ENCODE peak calls at places on chromosomes 12 and 14, in six cellular contexts. Z is GM12864, J is left ventricle myocardium inferior, T is IMR-90, W is fibroblast of the aortic adventitia, X is endodermal cell. P is an unnamed sample.

GRCh38 chr12:27561535-27562350 is 37.7 kb downstream of the PPFIBP1 start:
- DNase-seq in Z (no peak), J (no peak), T (no peak), W (no peak), X (no peak), P (no peak)

GRCh38 chr12:66453837-66454236 is 151.5 kb downstream of the HELB start:
- DNase-seq in Z (peak), J (no peak), T (no peak), W (no peak), X (no peak), P (no peak)

GRCh38 chr12:83158613-83159207 is 472.0 kb downstream of the TMTC2 start:
- DNase-seq in Z (no peak), J (no peak), T (no peak), W (no peak), X (no peak), P (no peak)

GRCh38 chr14:23660290-23661226 is 24.4 kb downstream of the DHRS2 start:
- DNase-seq in Z (no peak), J (no peak), T (no peak), W (no peak), X (no peak), P (no peak)

GRCh38 chr14:85296466-85297210 is 233.3 kb upstream of the FLRT2 start:
- DNase-seq in Z (no peak), J (no peak), T (peak), W (peak), X (no peak), P (peak)

GRCh38 chr14:75001899-75002298 is 822 bp upstream of the EIF2B2 start:
- DNase-seq in Z (no peak), J (no peak), T (no peak), W (no peak), X (no peak), P (no peak)

GRCh38 chr14:56153271-56153670 is 35.1 kb downstream of the PELI2 start:
- DNase-seq in Z (no peak), J (no peak), T (peak), W (no peak), X (no peak), P (no peak)

GRCh38 chr12:117155278-117156060 is 34.8 kb downstream of the FBXO21 start:
- DNase-seq in Z (peak), J (peak), T (peak), W (peak), X (peak), P (peak)

GRCh38 chr14:30610719-30611388 is 11.3 kb upstream of the SCFD1 start:
- DNase-seq in Z (no peak), J (no peak), T (peak), W (peak), X (no peak), P (peak)

GRCh38 chr14:95526483-95527391 is 8.1 kb upstream of the GLRX5 start:
- DNase-seq in Z (no peak), J (no peak), T (peak), W (peak), X (no peak), P (no peak)

GRCh38 chr12:121894633-121895032 is 6.0 kb downstream of the PSMD9 start:
- DNase-seq in Z (no peak), J (no peak), T (peak), W (peak), X (peak), P (peak)

GRCh38 chr12:37672655-37673260 is 643.8 kb upstream of the ALG10B start:
- DNase-seq in Z (no peak), J (no peak), T (no peak), W (peak), X (no peak), P (no peak)
- TF ChIP-seq CTCF in Z (no peak), J (no peak), T (peak), W (peak), X (peak), P (peak)

GRCh38 chr12:32505067-32505466 is 105.7 kb downstream of the FGD4 start:
- DNase-seq in Z (no peak), J (no peak), T (peak), W (no peak), X (no peak), P (no peak)

GRCh38 chr12:32501835-32502333 is 102.5 kb downstream of the FGD4 start:
- DNase-seq in Z (no peak), J (no peak), T (peak), W (peak), X (peak), P (peak)

GRCh38 chr12:32505546-32505945 is 106.2 kb downstream of the FGD4 start:
- DNase-seq in Z (no peak), J (no peak), T (no peak), W (no peak), X (no peak), P (no peak)

GRCh38 chr12:32504626-32505025 is 105.3 kb downstream of the FGD4 start:
- DNase-seq in Z (no peak), J (no peak), T (peak), W (no peak), X (no peak), P (no peak)

GRCh38 chr12:32502693-32503510 is 103.5 kb downstream of the FGD4 start:
- DNase-seq in Z (no peak), J (no peak), T (peak), W (peak), X (no peak), P (peak)
- H3K4me3 ChIP-seq in Z (no peak), J (peak), T (no peak), W (no peak), X (peak), P (no peak)

DNA sequence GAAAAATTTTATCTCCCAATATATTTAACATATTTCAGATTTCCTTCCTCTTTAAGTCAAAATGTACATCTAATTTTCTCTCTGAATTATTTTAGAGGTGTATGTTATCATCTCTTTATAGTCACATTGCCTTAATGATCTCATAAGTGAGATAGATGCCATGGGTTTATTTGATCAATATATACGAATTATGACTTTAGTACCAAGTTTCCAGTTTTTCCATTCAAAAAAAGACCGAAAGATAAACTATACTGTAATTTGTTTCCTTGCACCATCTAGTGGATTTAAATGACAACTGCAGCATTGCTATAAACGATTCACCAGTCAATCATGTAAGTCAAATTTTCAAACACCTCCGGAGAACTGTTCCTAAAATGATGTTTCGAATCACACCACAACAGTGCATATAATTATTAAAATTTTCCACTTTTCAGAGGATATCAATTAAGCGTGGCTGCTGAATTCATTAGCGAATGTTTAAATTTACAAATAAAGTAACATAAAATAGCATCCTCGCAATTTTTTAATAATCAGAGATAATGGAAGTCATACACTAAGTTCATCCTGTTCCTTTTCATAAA is 419 bp upstream of the ATXN7L3B start:
- DNase-seq in Z (peak), J (no peak), T (peak), W (peak), X (no peak), P (peak)
- TF ChIP-seq CTCF in Z (peak), J (peak), T (peak), W (peak), X (peak), P (peak)

GRCh38 chr12:1252758-1253157 is 261.7 kb downstream of the ERC1 start:
- DNase-seq in Z (no peak), J (no peak), T (no peak), W (no peak), X (no peak), P (no peak)

GRCh38 chr12:1262008-1262407 is 271.0 kb downstream of the ERC1 start:
- DNase-seq in Z (no peak), J (no peak), T (no peak), W (no peak), X (no peak), P (no peak)

GRCh38 chr12:1256285-1256684 is 265.3 kb downstream of the ERC1 start:
- DNase-seq in Z (no peak), J (no peak), T (no peak), W (no peak), X (no peak), P (no peak)

DNA sequence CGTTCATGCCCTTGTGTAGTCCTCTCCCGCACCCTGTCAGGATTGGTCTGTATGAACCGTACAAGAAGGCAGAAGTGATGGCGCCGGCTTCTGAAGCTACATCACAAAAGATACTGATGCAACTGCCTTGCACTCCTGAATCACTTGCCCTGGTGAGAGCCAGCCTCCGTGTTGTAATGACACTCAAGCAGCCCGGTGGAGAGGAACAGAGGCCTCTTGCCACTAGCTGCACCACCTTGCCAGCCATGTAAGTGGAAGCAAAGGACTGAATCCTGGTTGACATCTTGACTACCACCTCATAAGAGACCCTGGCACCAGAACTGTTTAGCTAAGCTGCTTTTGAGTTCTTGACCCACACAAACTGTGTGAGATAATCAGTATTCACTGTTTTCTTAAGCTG is 266.0 kb downstream of the ERC1 start:
- DNase-seq in Z (no peak), J (no peak), T (no peak), W (no peak), X (no peak), P (no peak)
- H3K4me3 ChIP-seq in Z (no peak), J (no peak), T (no peak), W (no peak), X (no peak), P (no peak)

GRCh38 chr12:108850854-108851573 is 6.4 kb downstream of the SSH1 start:
- DNase-seq in Z (no peak), J (peak), T (peak), W (peak), X (no peak), P (peak)
- TF ChIP-seq CTCF in Z (peak), J (peak), T (peak), W (peak), X (no peak), P (peak)

GRCh38 chr14:26594148-26594547 is 3.7 kb downstream of the NOVA1 start:
- DNase-seq in Z (no peak), J (no peak), T (no peak), W (peak), X (no peak), P (no peak)

GRCh38 chr14:26595922-26596721 is 1.7 kb downstream of the NOVA1 start:
- DNase-seq in Z (no peak), J (no peak), T (no peak), W (peak), X (no peak), P (no peak)

GRCh38 chr14:26593377-26593776 is 4.5 kb downstream of the NOVA1 start:
- DNase-seq in Z (no peak), J (no peak), T (no peak), W (no peak), X (no peak), P (no peak)

GRCh38 chr14:26596722-26597030 is 1.2 kb downstream of the NOVA1 start:
- DNase-seq in Z (no peak), J (peak), T (peak), W (peak), X (peak), P (peak)

DNA sequence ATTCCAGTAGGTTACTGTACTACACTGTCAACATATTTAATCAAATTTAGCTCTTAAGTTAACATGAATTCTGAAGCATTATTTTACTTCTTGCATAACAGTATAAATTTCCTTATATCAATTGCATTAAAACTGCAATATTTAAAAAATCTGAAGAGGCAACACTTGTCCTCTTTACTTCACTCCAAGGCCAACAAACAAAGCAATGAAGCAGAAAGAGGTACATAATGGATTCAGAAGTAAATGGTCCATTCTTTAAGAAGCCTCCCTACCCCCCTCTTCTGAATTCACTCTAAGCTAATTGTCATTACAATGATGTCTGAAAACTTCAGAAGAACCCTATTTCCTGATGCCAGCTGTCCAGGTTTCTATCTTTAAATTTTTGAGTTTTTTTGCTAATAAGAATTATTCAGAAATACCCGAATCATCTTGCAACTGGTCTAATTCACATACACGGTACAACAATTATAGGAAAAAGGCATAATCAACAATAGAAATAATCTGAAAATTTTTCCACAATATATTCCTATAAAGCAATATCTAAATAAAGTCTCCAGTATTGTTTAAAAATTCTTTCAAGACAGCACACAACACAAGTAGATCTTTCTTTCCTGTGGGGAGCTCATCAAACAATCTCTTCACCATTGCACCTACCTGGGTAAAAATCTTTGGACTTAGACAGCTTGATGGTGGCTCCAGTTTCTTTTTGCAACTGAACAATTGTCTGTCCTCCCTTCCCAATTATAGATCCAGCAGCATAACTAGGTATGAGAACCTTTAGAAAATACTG is 2.9 kb downstream of the NOVA1 start:
- DNase-seq in Z (no peak), J (no peak), T (no peak), W (no peak), X (no peak), P (no peak)
- H3K4me3 ChIP-seq in Z (no peak), J (peak), T (no peak), W (peak), X (peak), P (no peak)

GRCh38 chr12:69196302-69197288 is 42.8 kb upstream of the CPSF6 start:
- DNase-seq in Z (peak), J (no peak), T (peak), W (peak), X (peak), P (no peak)
- TF ChIP-seq CTCF in Z (peak), J (peak), T (peak), W (peak), X (peak), P (peak)

GRCh38 chr12:64782181-64782580 is 23.0 kb upstream of the GNS start:
- DNase-seq in Z (no peak), J (no peak), T (no peak), W (no peak), X (no peak), P (no peak)
- H3K4me3 ChIP-seq in Z (no peak), J (peak), T (no peak), W (no peak), X (no peak), P (no peak)